ENCODE peak calls at places on chromosomes 4 and X, in four cellular contexts. I is IMR-90, N is H1, H is H9. F is an unnamed sample.

GRCh38 chrX:43940811-43941210 is 32.4 kb downstream of the NDP start:
- DNase-seq in N (no peak), I (peak; percentile 42), H (peak; percentile 35), F (no peak)

GRCh38 chrX:118496763-118497079 is 1.1 kb downstream of the DOCK11 start:
- DNase-seq in I (no peak), N (no peak), H (no peak), F (no peak)

GRCh38 chr4:28557755-28558154 is 1697.1 kb downstream of the STIM2 start:
- DNase-seq in I (peak; percentile 77), H (no peak), N (no peak), F (no peak)

GRCh38 chr4:14458463-14458862 is 543.8 kb upstream of the CPEB2 start:
- DNase-seq in I (no peak), H (no peak), N (no peak), F (no peak)

GRCh38 chr4:166169111-166169510 is 296.1 kb downstream of the TLL1 start:
- DNase-seq in H (peak; percentile 35), I (no peak), N (peak; percentile 48), F (peak; percentile 30)

GRCh38 chr4:102623622-102624021 is 122.5 kb downstream of the NFKB1 start:
- DNase-seq in H (peak; percentile 41), N (peak; percentile 54), I (peak; percentile 71), F (peak; percentile 67)

GRCh38 chrX:54447461-54447860 is 7.3 kb downstream of the TSR2 start:
- DNase-seq in N (no peak), I (no peak), H (peak; percentile 38), F (peak; percentile 64)

GRCh38 chr4:71004281-71004851 is 10.9 kb downstream of the DCK start:
- DNase-seq in N (peak; percentile 62), I (no peak), H (peak; percentile 48), F (peak; percentile 61)

GRCh38 chrX:150436200-150436599 is 73.1 kb downstream of the MAMLD1 start:
- DNase-seq in H (no peak), N (no peak), I (peak; percentile 16), F (no peak)

GRCh38 chrX:12758291-12758690 is 32.9 kb upstream of the PRPS2 start:
- DNase-seq in N (no peak), I (no peak), H (no peak), F (no peak)

GRCh38 chrX:39196192-39197102 is 395.2 kb downstream of the MID1IP1 start:
- DNase-seq in H (no peak), I (peak; percentile 2), N (no peak), F (no peak)

GRCh38 chr4:189832528-189832927 is 108.1 kb upstream of the FRG1 start:
- DNase-seq in I (no peak), N (no peak), H (no peak), F (no peak)

GRCh38 chr4:75630174-75630931 is at the start of gene CDKL2:
- DNase-seq in H (peak; percentile 95), N (peak; percentile 93), I (no peak), F (peak; percentile 95)

GRCh38 chr4:7157666-7158065 is 34.7 kb upstream of the SORCS2 start:
- DNase-seq in H (peak; percentile 4), I (no peak), N (no peak), F (no peak)

GRCh38 chr4:72569719-72570235 is 756 bp upstream of the ADAMTS3 start:
- DNase-seq in I (peak; percentile 17), H (no peak), N (no peak), F (no peak)

GRCh38 chrX:20159811-20160385 is 18.3 kb upstream of the EIF1AX start:
- DNase-seq in H (no peak), I (no peak), N (no peak), F (no peak)

GRCh38 chrX:819684-820083 is 189.1 kb downstream of the SHOX start:
- DNase-seq in I (no peak), N (no peak), H (no peak), F (no peak)

GRCh38 chrX:69077895-69078455 is 87.3 kb downstream of the PJA1 start:
- DNase-seq in H (no peak), I (peak; percentile 12), N (no peak), F (peak; percentile 43)

GRCh38 chr4:9781343-9782135 is at the start of gene DRD5:
- DNase-seq in N (peak; percentile 71), I (no peak), H (peak; percentile 69), F (peak; percentile 63)

DNA sequence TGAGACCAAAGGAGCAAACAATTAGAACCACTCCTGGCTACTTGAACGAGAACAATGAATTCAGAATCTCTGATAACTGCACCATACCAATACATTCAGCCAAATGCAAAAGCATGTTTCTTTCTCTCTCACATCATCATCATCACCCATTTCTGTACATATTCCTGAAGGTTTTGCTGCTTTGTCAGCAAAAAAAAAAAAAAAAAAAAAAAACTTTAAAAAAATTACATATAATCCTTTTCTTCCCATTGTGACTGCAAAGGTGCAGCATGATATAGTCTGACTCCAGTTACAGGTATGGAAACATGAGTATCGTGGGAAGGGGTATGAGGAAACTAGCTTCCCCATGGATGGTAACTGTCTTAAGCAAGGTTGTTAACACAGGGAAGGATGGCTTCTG is 35.6 kb downstream of the FBXW7 start:
- DNase-seq in I (no peak), H (no peak), N (no peak), F (no peak)
- H3K23ac ChIP-seq in I (no peak overlapping the region), H (no peak overlapping the region), N (no peak overlapping the region), F (no peak overlapping the region)

GRCh38 chr4:173538903-173539445 is 8.9 kb upstream of the HAND2 start:
- DNase-seq in I (no peak), N (no peak), H (no peak), F (no peak)
- H3K56ac ChIP-seq in I (no peak overlapping the region), N (no peak overlapping the region), H (no peak overlapping the region), F (no peak overlapping the region)

DNA sequence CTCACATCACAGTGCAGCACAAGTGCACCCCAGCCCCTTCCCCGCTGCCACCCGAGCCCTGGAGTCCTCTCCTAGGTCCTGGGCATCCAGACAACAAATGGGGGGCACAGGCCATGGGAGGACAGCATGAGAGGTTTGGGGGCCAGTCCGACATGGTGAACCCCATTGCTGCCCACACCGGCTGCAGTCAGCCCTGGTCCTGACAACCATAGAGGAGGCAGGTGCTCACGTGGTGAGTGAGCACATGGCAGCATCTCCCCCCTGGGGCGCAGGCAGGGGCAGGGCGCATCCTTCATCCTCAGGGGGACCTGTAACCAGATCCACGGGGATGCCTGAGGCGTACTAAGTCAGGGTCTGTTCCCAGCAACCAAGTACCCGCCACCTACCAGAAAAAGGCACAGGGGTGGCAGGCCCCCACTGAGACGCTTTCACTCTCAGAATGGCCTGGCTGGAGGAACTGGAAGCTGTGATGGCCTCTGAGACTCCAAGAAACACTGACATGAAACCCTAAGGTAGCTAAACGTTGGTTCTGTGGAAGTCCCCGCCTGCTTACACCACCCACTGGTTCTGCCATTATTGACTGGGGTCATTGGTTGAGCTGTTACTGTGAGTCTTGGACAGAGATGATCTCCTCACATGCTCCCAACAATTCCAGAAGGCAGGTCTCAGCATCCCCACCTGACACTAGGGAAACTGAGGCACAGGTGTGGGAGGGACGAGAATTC is 6.5 kb downstream of the ZFYVE28 start:
- DNase-seq in N (no peak), H (no peak), I (no peak), F (no peak)
- H3K23ac ChIP-seq in N (no peak overlapping the region), H (no peak overlapping the region), I (no peak overlapping the region), F (no peak overlapping the region)

DNA sequence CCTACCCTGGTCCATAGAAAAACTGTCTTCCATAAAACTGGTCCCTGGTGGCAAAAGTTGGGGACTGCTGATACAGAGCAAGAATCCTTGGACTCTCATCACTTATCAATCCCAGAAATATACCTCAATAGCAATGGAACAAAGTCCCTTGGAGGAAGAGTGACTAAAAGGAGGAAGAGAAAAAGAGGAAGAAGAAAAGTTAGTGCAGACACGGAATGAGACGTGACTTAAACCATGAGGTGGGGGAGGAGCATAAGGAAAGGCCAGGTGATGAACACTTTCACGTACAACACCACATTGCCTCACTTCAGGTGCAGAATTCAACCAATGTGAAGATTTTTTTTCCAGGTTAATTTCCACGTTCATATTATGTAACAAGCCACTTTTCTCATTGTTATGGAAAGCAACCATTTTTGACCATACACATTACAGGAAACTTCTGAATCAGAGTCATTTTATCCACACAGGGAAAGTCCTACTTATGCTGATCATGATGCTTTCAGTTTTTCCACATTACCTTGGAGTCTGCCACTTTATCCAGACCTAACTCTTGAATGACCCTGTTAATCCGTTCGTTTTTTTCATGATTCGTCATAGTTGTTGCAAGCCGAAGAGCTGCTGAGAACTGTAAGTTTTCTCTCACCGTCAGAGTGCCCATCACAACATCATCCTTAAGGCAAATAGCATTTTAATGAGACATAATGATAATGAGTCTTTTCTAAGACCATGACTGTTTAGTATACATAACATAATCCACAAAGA is 27.7 kb downstream of the ABCG2 start:
- DNase-seq in I (no peak), H (no peak), N (no peak), F (no peak)
- H3K56ac ChIP-seq in I (no peak overlapping the region), H (no peak overlapping the region), N (no peak overlapping the region), F (no peak overlapping the region)

DNA sequence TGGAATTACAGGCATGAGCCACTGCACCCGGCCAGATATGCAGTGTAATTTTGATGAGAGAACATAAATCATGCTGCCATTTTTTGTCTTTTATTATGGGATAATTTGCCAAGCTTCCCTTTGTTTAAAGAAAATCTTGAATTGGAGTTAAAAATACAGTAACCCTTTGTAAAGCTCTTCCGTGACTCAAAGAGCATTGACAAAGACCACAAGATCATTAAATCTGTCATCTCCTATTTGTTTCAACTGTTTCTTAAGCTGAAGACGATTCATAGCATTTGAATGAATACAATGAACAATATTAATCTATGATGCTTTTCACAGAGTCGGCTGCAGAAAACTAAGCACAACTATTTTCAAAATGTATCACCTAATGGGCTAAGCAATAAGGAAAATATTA is 132.6 kb downstream of the ANAPC4 start:
- DNase-seq in I (no peak), H (no peak), N (no peak), F (no peak)
- H3K23ac ChIP-seq in I (no peak overlapping the region), H (no peak overlapping the region), N (no peak overlapping the region), F (no peak overlapping the region)

DNA sequence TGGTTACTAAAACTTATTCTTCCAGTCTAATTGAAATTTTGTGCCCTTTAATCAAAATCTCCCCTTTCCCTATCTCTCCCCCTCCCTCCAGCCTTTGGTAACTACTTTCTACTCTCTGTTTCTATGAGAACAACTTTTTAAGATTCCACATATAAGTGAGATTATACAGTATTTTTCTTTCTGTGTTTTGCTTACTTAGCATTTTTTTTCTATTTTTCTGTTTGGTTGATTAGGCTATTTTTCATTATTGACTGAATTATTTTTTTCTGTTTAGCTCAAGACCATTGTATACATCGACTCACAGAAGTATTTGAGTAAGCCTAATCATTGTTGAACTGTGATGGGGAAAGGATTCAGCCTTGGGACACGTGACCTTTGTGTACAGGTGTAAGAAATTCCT is 116.4 kb downstream of the PHEX start:
- DNase-seq in I (no peak), N (no peak), H (no peak), F (no peak)
- H3K56ac ChIP-seq in I (no peak overlapping the region), N (no peak overlapping the region), H (no peak overlapping the region), F (no peak overlapping the region)

GRCh38 chr4:8600266-8600665 is 7.7 kb downstream of the CPZ start:
- DNase-seq in N (no peak), H (no peak), I (no peak), F (no peak)
- H3K23ac ChIP-seq in N (no peak overlapping the region), H (no peak overlapping the region), I (no peak overlapping the region), F (no peak overlapping the region)

DNA sequence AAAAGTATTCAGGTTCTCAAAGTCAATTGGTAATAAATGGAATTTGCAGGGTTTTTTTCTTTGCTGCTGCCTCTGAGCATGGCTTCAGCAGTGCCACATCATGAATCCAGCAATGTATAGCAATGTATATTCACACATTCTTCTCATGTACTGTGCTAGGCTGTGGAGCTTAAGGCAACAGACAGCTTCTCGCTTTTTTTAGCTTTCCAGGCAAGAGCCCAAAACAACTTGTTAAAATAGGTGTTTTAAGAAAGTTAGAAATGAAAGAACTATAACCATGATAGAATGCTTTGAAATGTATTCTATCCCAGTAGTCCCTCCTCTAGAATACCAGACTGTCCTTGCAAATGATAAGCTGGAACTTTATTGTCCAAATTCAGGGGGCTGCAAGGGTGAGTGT is 30.4 kb downstream of the SMIM43 start:
- DNase-seq in N (no peak), H (no peak), I (no peak), F (no peak)
- H3K56ac ChIP-seq in N (no peak overlapping the region), H (no peak overlapping the region), I (no peak overlapping the region), F (no peak overlapping the region)